ENCODE peak calls at places on chromosomes 12 and 14, in eight cellular contexts. One of them, this sample, is unnamed.

GRCh38 chr14:27427796-27428195 is 830.0 kb upstream of the NOVA1 start:
- DNase-seq in OCI-LY7: no peak
- DNase-seq in progenitor cell of endocrine pancreas: no peak
- DNase-seq in left lobe of liver: no peak
- DNase-seq in activated CD4-positive, CD25-positive, alpha-beta regulatory T cell: no peak
- DNase-seq in EL: no peak
- DNase-seq in T1000: no peak
- DNase-seq in endothelial cell: no peak
- DNase-seq in this sample: peak

GRCh38 chr14:23894687-23895419 is 58.7 kb upstream of the DHRS4 start:
- DNase-seq in left lobe of liver: no peak
- DNase-seq in OCI-LY7: no peak
- DNase-seq in T1000: no peak
- DNase-seq in endothelial cell: no peak
- DNase-seq in activated CD4-positive, CD25-positive, alpha-beta regulatory T cell: no peak
- DNase-seq in EL: no peak
- DNase-seq in progenitor cell of endocrine pancreas: no peak
- DNase-seq in this sample: no peak

GRCh38 chr12:113769322-113769721 is 196.8 kb downstream of the RBM19 start:
- DNase-seq in endothelial cell: no peak
- DNase-seq in T1000: no peak
- DNase-seq in OCI-LY7: no peak
- DNase-seq in progenitor cell of endocrine pancreas: no peak
- DNase-seq in left lobe of liver: no peak
- DNase-seq in EL: no peak
- DNase-seq in activated CD4-positive, CD25-positive, alpha-beta regulatory T cell: no peak
- DNase-seq in this sample: no peak

GRCh38 chr14:96576937-96577336 is 74.8 kb downstream of the PAPOLA start:
- DNase-seq in T1000: no peak
- DNase-seq in activated CD4-positive, CD25-positive, alpha-beta regulatory T cell: no peak
- DNase-seq in OCI-LY7: peak
- DNase-seq in progenitor cell of endocrine pancreas: no peak
- DNase-seq in endothelial cell: no peak
- DNase-seq in EL: no peak
- DNase-seq in left lobe of liver: no peak
- DNase-seq in this sample: no peak

GRCh38 chr12:132444957-132445883 is 44.7 kb upstream of the FBRSL1 start:
- DNase-seq in endothelial cell: no peak
- DNase-seq in EL: no peak
- DNase-seq in left lobe of liver: no peak
- DNase-seq in OCI-LY7: peak
- DNase-seq in progenitor cell of endocrine pancreas: no peak
- DNase-seq in T1000: no peak
- DNase-seq in activated CD4-positive, CD25-positive, alpha-beta regulatory T cell: peak
- DNase-seq in this sample: no peak

GRCh38 chr14:96047101-96047500 is 7.9 kb downstream of the C14orf132 start:
- DNase-seq in EL: no peak
- DNase-seq in OCI-LY7: no peak
- DNase-seq in progenitor cell of endocrine pancreas: no peak
- DNase-seq in endothelial cell: no peak
- DNase-seq in activated CD4-positive, CD25-positive, alpha-beta regulatory T cell: no peak
- DNase-seq in T1000: no peak
- DNase-seq in left lobe of liver: no peak
- DNase-seq in this sample: no peak

GRCh38 chr12:127450822-127451221 is 816.1 kb upstream of the TMEM132C start:
- DNase-seq in endothelial cell: no peak
- DNase-seq in activated CD4-positive, CD25-positive, alpha-beta regulatory T cell: no peak
- DNase-seq in progenitor cell of endocrine pancreas: no peak
- DNase-seq in EL: no peak
- DNase-seq in OCI-LY7: no peak
- DNase-seq in T1000: no peak
- DNase-seq in left lobe of liver: no peak
- DNase-seq in this sample: no peak

GRCh38 chr12:44774815-44775411 is 101.2 kb downstream of the NELL2 start:
- DNase-seq in progenitor cell of endocrine pancreas: peak
- DNase-seq in EL: peak
- DNase-seq in activated CD4-positive, CD25-positive, alpha-beta regulatory T cell: peak
- DNase-seq in endothelial cell: peak
- DNase-seq in T1000: no peak
- DNase-seq in left lobe of liver: no peak
- DNase-seq in OCI-LY7: peak
- DNase-seq in this sample: no peak

This sample was measured in AG04449.